ENCODE peak calls at places on chromosomes 12 and 14, in six cellular contexts. E, T, O, I, P and X are unnamed samples.

GRCh38 chr12:88955541-88955940 is 375.3 kb upstream of the KITLG start:
- DNase-seq in E (no peak), T (no peak), O (no peak), I (no peak), P (no peak), X (no peak)

GRCh38 chr12:105820407-105821140 is 318.2 kb downstream of the NUAK1 start:
- DNase-seq in E (no peak), T (no peak), O (peak; percentile 64), I (no peak), P (peak; percentile 18), X (no peak)

GRCh38 chr14:23078692-23079116 is 16.2 kb downstream of the ACIN1 start:
- DNase-seq in E (no peak), T (no peak), O (peak; percentile 55), I (no peak), P (peak; percentile 98), X (no peak)

GRCh38 chr14:50821471-50822464 is 9.2 kb downstream of the NIN start:
- DNase-seq in E (peak; percentile 81), T (peak; percentile 28), O (no peak), I (peak; percentile 84), P (no peak), X (no peak)

GRCh38 chr14:50013198-50013918 is 103.0 kb downstream of the VCPKMT start:
- DNase-seq in E (no peak), T (no peak), O (no peak), I (no peak), P (no peak), X (no peak)

GRCh38 chr14:99201351-99202073 is 70.5 kb downstream of the BCL11B start:
- DNase-seq in E (no peak), T (no peak), O (no peak), I (no peak), P (no peak), X (no peak)

GRCh38 chr14:103801459-103801858 is 45.9 kb downstream of the PPP1R13B start:
- DNase-seq in E (no peak), T (no peak), O (peak; percentile 6), I (no peak), P (peak; percentile 42), X (no peak)

GRCh38 chr12:20514598-20514997 is 146.3 kb downstream of the PDE3A start:
- DNase-seq in E (no peak), T (no peak), O (no peak), I (no peak), P (no peak), X (no peak)

GRCh38 chr12:3869860-3870259 is 3.3 kb downstream of the PARP11 start:
- DNase-seq in E (no peak), T (no peak), O (no peak), I (peak; percentile 67), P (no peak), X (no peak)

GRCh38 chr14:106508216-106508615 is 981.8 kb downstream of the TMEM121 start:
- DNase-seq in E (no peak), T (no peak), O (no peak), I (no peak), P (no peak), X (no peak)

GRCh38 chr14:93619176-93619793 is 169.0 kb downstream of the PRIMA1 start:
- DNase-seq in E (no peak), T (no peak), O (peak; percentile 36), I (peak; percentile 36), P (peak; percentile 43), X (peak; percentile 34)

GRCh38 chr12:102811125-102811737 is 105.8 kb downstream of the PAH start:
- DNase-seq in E (no peak), T (no peak), O (no peak), I (peak; percentile 6), P (no peak), X (peak; percentile 34)

GRCh38 chr12:69342407-69342806 is 5.8 kb upstream of the LYZ start:
- DNase-seq in E (no peak), T (no peak), O (no peak), I (no peak), P (no peak), X (no peak)

GRCh38 chr12:90770861-90771260 is 184.1 kb downstream of the CCER1 start:
- DNase-seq in E (no peak), T (no peak), O (no peak), I (no peak), P (no peak), X (no peak)

GRCh38 chr14:29663281-29663801 is 264.3 kb downstream of the PRKD1 start:
- DNase-seq in E (no peak), T (no peak), O (no peak), I (no peak), P (peak; percentile 84), X (no peak)